ENCODE peak calls at places on chromosomes 7 and 10, in nine cellular contexts. E, D, O, M, X, F, K, C and L are unnamed samples.

GRCh38 chr10:22230331-22230833 is 12.6 kb upstream of the EBLN1 start:
- DNase-seq in K (peak; percentile 29), X (peak; percentile 30), D (peak; percentile 23), O (peak; percentile 51), C (no peak), E (peak; percentile 70), F (peak; percentile 49), M (no peak), L (peak; percentile 6)

GRCh38 chr10:59830601-59831259 is 75.6 kb downstream of the CCDC6 start:
- DNase-seq in D (peak; percentile 57), F (no peak), K (peak; percentile 56), E (peak; percentile 70), C (no peak), M (no peak), O (peak; percentile 54), X (peak; percentile 28), L (no peak)

GRCh38 chr7:985915-986741 is 3.1 kb downstream of the CYP2W1 start:
- DNase-seq in C (no peak), D (no peak), M (no peak), O (peak; percentile 36), F (no peak), K (peak; percentile 49), E (peak; percentile 38), X (no peak), L (no peak)

GRCh38 chr7:159177270-159178036 is 32.8 kb upstream of the VIPR2 start:
- DNase-seq in O (no peak), D (no peak), E (no peak), M (no peak), K (no peak), C (no peak), X (no peak), F (no peak), L (no peak)

GRCh38 chr10:94343159-94343558 is 19.6 kb downstream of the NOC3L start:
- DNase-seq in M (no peak), D (no peak), O (peak; percentile 22), X (no peak), E (peak; percentile 21), F (no peak), C (no peak), K (peak; percentile 35), L (no peak)

GRCh38 chr10:4127518-4128315 is 342.7 kb upstream of the KLF6 start:
- DNase-seq in X (no peak), O (no peak), C (no peak), E (no peak), M (no peak), D (no peak), K (no peak), F (no peak), L (no peak)

GRCh38 chr7:43522406-43523156 is 60.3 kb upstream of the STK17A start:
- DNase-seq in O (peak; percentile 61), E (peak; percentile 28), K (peak; percentile 23), D (no peak), X (no peak), M (no peak), F (peak; percentile 99), C (no peak), L (no peak)

GRCh38 chr7:46129831-46130230 is 208.8 kb upstream of the IGFBP3 start:
- DNase-seq in K (no peak), X (no peak), M (no peak), F (no peak), E (no peak), C (no peak), O (no peak), D (no peak), L (no peak)

GRCh38 chr7:155847821-155848435 is 35.7 kb upstream of the SHH start:
- DNase-seq in M (no peak), E (no peak), O (no peak), F (no peak), D (no peak), K (no peak), C (peak; percentile 58), X (no peak), L (no peak)

GRCh38 chr10:13268841-13269240 is 31.0 kb downstream of the PHYH start:
- DNase-seq in D (no peak), K (no peak), E (no peak), F (no peak), M (no peak), X (no peak), C (no peak), O (no peak), L (no peak)

GRCh38 chr10:73601486-73601921 is 10.4 kb upstream of the USP54 start:
- DNase-seq in O (peak; percentile 18), C (no peak), F (peak; percentile 98), E (no peak), M (no peak), D (peak; percentile 61), K (peak; percentile 24), X (no peak), L (no peak)

GRCh38 chr7:134750083-134751062 is 29.1 kb upstream of the CALD1 start:
- DNase-seq in M (no peak), D (peak; percentile 69), E (peak; percentile 66), K (peak; percentile 35), F (no peak), X (no peak), O (peak; percentile 43), C (no peak), L (peak; percentile 48)

GRCh38 chr10:96720422-96721206 is at the start of gene PIK3AP1:
- DNase-seq in O (no peak), F (no peak), D (peak; percentile 85), C (peak; percentile 67), K (no peak), X (no peak), E (no peak), M (peak; percentile 82), L (peak; percentile 9)

GRCh38 chr10:91712315-91712714 is 79.4 kb upstream of the PPP1R3C start:
- DNase-seq in O (no peak), C (no peak), K (no peak), E (no peak), M (no peak), F (no peak), X (no peak), D (no peak), L (no peak)

GRCh38 chr10:117503170-117503885 is 39.2 kb upstream of the EMX2 start:
- DNase-seq in F (no peak), O (no peak), C (peak; percentile 20), M (no peak), K (no peak), E (peak; percentile 18), X (no peak), D (no peak), L (no peak)

GRCh38 chr7:101436857-101437576 is 74.3 kb downstream of the COL26A1 start:
- DNase-seq in C (no peak), X (no peak), M (no peak), E (no peak), K (no peak), O (no peak), F (no peak), D (peak; percentile 85), L (no peak)

GRCh38 chr10:108956149-108956548 is 967.2 kb downstream of the XPNPEP1 start:
- DNase-seq in C (no peak), F (no peak), M (no peak), K (no peak), X (no peak), O (no peak), D (no peak), E (peak; percentile 1), L (no peak)

GRCh38 chr10:14918964-14919363 is 34.9 kb downstream of the DCLRE1C start:
- DNase-seq in X (no peak), M (no peak), F (no peak), D (no peak), K (no peak), E (no peak), C (no peak), O (no peak), L (no peak)

GRCh38 chr10:21858455-21858854 is 145.1 kb downstream of the DNAJC1 start:
- DNase-seq in F (no peak), E (no peak), C (no peak), X (no peak), O (no peak), M (no peak), K (no peak), D (no peak), L (no peak)

GRCh38 chr10:129659881-129660280 is 192.8 kb downstream of the MGMT start:
- DNase-seq in O (no peak), E (no peak), K (no peak), F (no peak), M (no peak), C (no peak), D (no peak), X (no peak), L (no peak)

GRCh38 chr10:97810476-97810875 is 38.7 kb upstream of the SFRP5 start:
- DNase-seq in M (no peak), X (no peak), D (no peak), K (peak; percentile 12), F (peak; percentile 72), E (no peak), C (no peak), O (peak; percentile 13), L (no peak)

GRCh38 chr10:70474780-70475179 is 3.8 kb upstream of the PALD1 start:
- DNase-seq in O (no peak), M (no peak), K (no peak), E (no peak), X (no peak), F (no peak), C (no peak), D (peak; percentile 21), L (no peak)

GRCh38 chr10:14839305-14839695 is 1.2 kb downstream of the HSPA14 start:
- DNase-seq in C (no peak), K (no peak), X (no peak), M (no peak), O (peak; percentile 22), D (no peak), E (peak; percentile 16), F (peak; percentile 26), L (no peak)

GRCh38 chr10:106672517-106673175 is 491.9 kb downstream of the SORCS1 start:
- DNase-seq in D (no peak), K (no peak), C (no peak), X (no peak), E (no peak), O (no peak), M (no peak), F (no peak), L (no peak)

GRCh38 chr10:102118867-102119266 is 1.3 kb downstream of the LDB1 start:
- DNase-seq in F (peak; percentile 35), C (peak; percentile 76), M (peak; percentile 52), D (no peak), X (no peak), K (peak; percentile 20), E (peak; percentile 33), O (no peak), L (no peak)

GRCh38 chr7:44093102-44093641 is 10.8 kb upstream of the POLM start:
- DNase-seq in K (no peak), C (no peak), O (no peak), F (no peak), D (no peak), E (no peak), X (no peak), M (peak; percentile 4), L (no peak)